ENCODE peak calls at places on chromosomes 5 and 9, in four cellular contexts. B, J, C and L are unnamed samples.

GRCh38 chr9:127121628-127122175 is 733 bp downstream of the ANGPTL2 start:
- DNase-seq in J (no peak), C (no peak), B (no peak), L (peak; percentile 35)

GRCh38 chr9:26357803-26358339 is 534.7 kb downstream of the CAAP1 start:
- DNase-seq in J (no peak), B (no peak), C (no peak), L (no peak)

GRCh38 chr5:25993701-25994100 is 1044.7 kb downstream of the CDH9 start:
- DNase-seq in J (no peak), C (no peak), B (no peak), L (no peak)

GRCh38 chr9:129276486-129277260 is 98.6 kb upstream of the IER5L start:
- DNase-seq in J (no peak), B (no peak), C (no peak), L (no peak)

GRCh38 chr9:114484854-114485443 is 20.3 kb downstream of the WHRN start:
- DNase-seq in B (no peak), J (no peak), C (peak; percentile 65), L (peak; percentile 87)

GRCh38 chr9:97293207-97293721 is 14.2 kb upstream of the CCDC180 start:
- DNase-seq in B (peak; percentile 92), J (no peak), C (no peak), L (peak; percentile 27)

GRCh38 chr5:61620660-61621650 is 288.9 kb downstream of the ZSWIM6 start:
- DNase-seq in J (no peak), C (no peak), B (no peak), L (no peak)

GRCh38 chr5:10689391-10690081 is 71.5 kb downstream of the DAP start:
- DNase-seq in C (peak; percentile 65), J (peak; percentile 64), B (no peak), L (peak; percentile 46)

GRCh38 chr9:24036459-24036858 is 210.4 kb upstream of the ELAVL2 start:
- DNase-seq in B (no peak), J (no peak), C (no peak), L (no peak)

GRCh38 chr5:40074801-40075200 is 604.9 kb upstream of the PTGER4 start:
- DNase-seq in B (no peak), C (no peak), J (no peak), L (no peak)

GRCh38 chr9:79952401-79952800 is 380.6 kb downstream of the TLE4 start:
- DNase-seq in B (no peak), C (no peak), J (no peak), L (peak; percentile 4)

GRCh38 chr5:50958852-50959457 is 292.5 kb downstream of the PARP8 start:
- DNase-seq in B (peak; percentile 53), C (peak; percentile 18), J (peak; percentile 19), L (peak; percentile 30)

GRCh38 chr5:141747646-141748229 is 65.7 kb upstream of the ARAP3 start:
- DNase-seq in B (no peak), J (no peak), C (no peak), L (no peak)

GRCh38 chr5:95631265-95631957 is 11.5 kb downstream of the GPR150 start:
- DNase-seq in B (no peak), J (no peak), C (no peak), L (peak; percentile 89)

GRCh38 chr9:17005085-17005484 is 129.8 kb upstream of the CNTLN start:
- DNase-seq in J (no peak), B (peak; percentile 12), C (no peak), L (peak; percentile 81)

GRCh38 chr5:157732784-157733262 is 1.6 kb downstream of the THG1L start:
- DNase-seq in J (no peak), C (no peak), B (no peak), L (no peak)

GRCh38 chr9:115630126-115630840 is 512.3 kb upstream of the TNC start:
- DNase-seq in B (no peak), C (no peak), J (no peak), L (no peak)

GRCh38 chr9:1978941-1979340 is 36.2 kb upstream of the SMARCA2 start:
- DNase-seq in J (no peak), C (no peak), B (peak; percentile 11), L (peak; percentile 45)

GRCh38 chr9:135336722-135337490 is 142.7 kb upstream of the PPP1R26 start:
- DNase-seq in J (no peak), C (no peak), B (no peak), L (no peak)

GRCh38 chr9:133058051-133058450 is 3.7 kb upstream of the CEL start:
- DNase-seq in B (no peak), J (no peak), C (no peak), L (no peak)

GRCh38 chr9:14715102-14715501 is 7.4 kb downstream of the CER1 start:
- DNase-seq in J (no peak), C (no peak), B (no peak), L (no peak)

GRCh38 chr9:109766351-109766750 is 13.6 kb upstream of the PALM2AKAP2 start:
- DNase-seq in C (no peak), J (no peak), B (no peak), L (peak; percentile 98)

GRCh38 chr9:91913986-91914385 is 36.0 kb downstream of the ROR2 start:
- DNase-seq in J (no peak), C (no peak), B (no peak), L (no peak)

GRCh38 chr9:121798941-121799340 is 147.5 kb downstream of the DAB2IP start:
- DNase-seq in J (no peak), B (no peak), C (no peak), L (no peak)
- TF ChIP-seq MAZ in J (no peak), B (no peak), C (no peak), L (no peak)

DNA sequence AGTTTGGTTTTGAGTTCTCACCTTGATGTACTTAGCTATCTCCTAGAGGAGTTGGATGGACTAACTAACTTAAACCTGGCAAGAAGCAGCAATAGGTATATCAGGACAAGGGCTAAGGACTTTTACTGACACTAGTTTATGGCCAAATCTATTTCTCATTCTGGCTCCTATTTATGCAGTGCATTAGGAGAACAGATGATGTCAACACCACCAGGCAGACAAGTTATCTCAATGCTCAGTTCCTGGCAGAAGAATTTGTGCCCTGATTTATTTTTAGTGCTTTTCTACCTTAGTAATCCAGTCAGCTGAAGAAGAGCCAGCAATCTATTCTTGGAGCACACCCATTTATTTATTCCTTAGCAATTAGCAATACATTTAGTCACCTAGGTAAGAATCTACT is 30.7 kb upstream of the MYOT start:
- DNase-seq in J (no peak), B (no peak), C (no peak), L (peak; percentile 1)
- TF ChIP-seq MAZ in J (no peak), B (no peak), C (no peak), L (no peak)

GRCh38 chr5:180138214-180138975 is 66.8 kb upstream of the RNF130 start:
- DNase-seq in C (no peak), B (no peak), J (no peak), L (no peak)

GRCh38 chr5:180140627-180141006 is 68.4 kb downstream of the RASGEF1C start:
- DNase-seq in C (no peak), B (no peak), J (no peak), L (no peak)

GRCh38 chr5:180139731-180140626 is 68.4 kb upstream of the RNF130 start:
- DNase-seq in B (no peak), C (no peak), J (no peak), L (no peak)

GRCh38 chr5:180137401-180138213 is 66.0 kb upstream of the RNF130 start:
- DNase-seq in J (no peak), B (no peak), C (no peak), L (no peak)

DNA sequence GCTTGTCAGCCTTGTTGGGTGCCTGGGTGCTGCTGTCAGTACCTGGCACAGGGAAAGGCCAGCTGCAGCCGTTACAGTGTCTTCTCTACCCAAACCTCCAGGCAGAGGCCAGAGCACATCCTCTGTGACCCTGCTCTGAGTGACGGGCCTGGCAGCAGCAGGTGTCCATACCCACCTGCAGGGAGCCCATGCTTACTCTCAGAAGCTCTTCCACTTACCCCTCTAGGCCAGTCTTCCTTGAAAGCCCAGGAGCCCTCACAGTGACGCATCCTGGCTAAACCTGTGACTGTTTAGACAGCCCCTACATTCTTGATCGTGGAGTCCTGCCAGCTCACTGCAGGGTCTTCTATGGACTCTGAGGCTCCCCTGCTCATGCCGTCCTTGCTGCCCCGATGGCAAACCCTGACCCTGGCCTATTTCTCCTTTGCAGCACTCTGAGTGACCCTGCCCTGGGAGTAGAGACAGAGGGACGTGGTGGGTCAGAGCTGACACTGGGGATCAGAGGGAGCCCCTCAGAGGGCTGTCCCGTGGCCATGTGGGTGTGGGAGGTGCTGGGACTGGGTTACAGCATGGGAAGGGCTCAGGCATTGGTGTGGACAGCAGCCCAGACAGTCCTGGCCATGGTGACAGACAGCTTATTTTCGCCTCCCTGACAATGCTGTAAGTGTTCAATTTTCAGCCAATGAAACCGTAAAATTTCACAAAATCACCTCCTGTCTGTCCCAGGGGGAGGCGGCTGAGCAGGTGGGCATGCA is 67.6 kb upstream of the RNF130 start:
- DNase-seq in J (no peak), B (no peak), C (no peak), L (no peak)
- TF ChIP-seq MAZ in J (no peak), B (no peak), C (no peak), L (no peak)

DNA sequence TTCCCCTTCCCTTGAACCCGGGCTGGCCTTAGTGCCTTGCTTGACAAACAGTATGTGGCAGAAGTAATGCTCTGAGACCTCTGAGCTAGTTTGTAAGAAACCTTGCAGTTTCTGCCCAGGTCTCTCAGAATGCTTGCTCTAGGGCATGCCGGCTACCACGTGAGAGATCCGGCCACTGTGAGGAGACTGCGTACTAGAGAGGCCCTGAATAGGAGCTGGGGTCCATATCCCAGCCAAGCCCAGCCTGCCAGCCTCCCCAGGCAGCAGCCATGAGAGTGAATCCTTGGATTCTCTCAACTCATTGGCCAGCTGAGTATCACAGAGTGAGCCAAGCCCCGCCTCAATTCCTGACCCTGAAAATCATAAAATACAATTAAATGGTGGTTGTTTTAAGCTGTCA is 16.0 kb upstream of the COL15A1 start:
- DNase-seq in B (no peak), J (no peak), C (no peak), L (no peak)
- TF ChIP-seq MAZ in B (no peak), J (no peak), C (no peak), L (no peak)

GRCh38 chr9:137383453-137384115 is 39.4 kb downstream of the EXD3 start:
- DNase-seq in C (no peak), B (no peak), J (no peak), L (no peak)
- TF ChIP-seq MAZ in C (no peak), B (no peak), J (no peak), L (no peak)

DNA sequence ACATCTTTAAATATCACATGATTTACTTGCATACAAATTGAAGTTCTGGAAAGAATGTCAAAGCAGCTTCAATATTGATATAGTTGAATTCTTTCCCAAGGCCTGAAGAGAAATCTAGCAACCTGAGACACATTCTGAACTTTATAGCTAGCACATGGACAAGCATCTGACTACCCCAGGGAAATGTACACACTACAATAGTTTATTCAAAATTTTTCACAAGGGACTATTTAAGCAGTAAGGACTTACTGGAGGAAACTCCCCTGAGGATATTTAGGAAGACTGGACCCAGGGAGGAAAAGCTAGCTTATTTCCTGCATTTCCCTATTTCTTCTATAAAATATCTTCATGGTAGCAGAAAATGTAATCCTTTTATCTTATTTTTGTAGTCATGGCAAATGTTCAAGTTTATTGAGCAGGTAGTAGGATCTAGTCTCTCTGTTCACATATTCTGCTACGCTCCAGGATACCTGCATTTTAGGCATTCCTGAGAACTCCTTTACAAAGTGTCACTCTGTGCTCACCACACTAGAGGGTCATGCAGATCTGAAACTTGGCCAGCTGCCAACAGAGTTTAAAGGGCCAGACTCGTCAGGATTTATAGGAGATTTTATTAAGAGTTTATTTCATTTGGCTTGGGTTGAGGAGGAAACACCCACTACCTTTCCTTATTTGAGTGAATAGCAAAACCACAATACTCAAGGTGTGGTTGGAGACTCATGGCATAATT is 348.4 kb upstream of the FTMT start:
- DNase-seq in B (peak; percentile 13), J (no peak), C (peak; percentile 8), L (no peak)
- TF ChIP-seq MAZ in B (no peak), J (no peak), C (no peak), L (no peak)